ENCODE peak calls at places on chromosomes 5 and 9, in ten cellular contexts. T, P, J, N, H, D, M, Y, B and Q are unnamed samples.

GRCh38 chr9:90961375-90961774 is 159.8 kb downstream of the SYK start:
- DNase-seq in T (no peak), P (no peak), J (no peak), N (no peak), H (peak), D (no peak), M (peak), Y (no peak), B (peak), Q (no peak)

GRCh38 chr5:110840347-110840960 is 101.6 kb downstream of the SLC25A46 start:
- DNase-seq in T (no peak), P (no peak), J (no peak), N (no peak), H (no peak), D (peak), M (no peak), Y (no peak), B (no peak), Q (no peak)

GRCh38 chr5:8884029-8884428 is 661.8 kb downstream of the SEMA5A start:
- DNase-seq in T (no peak), P (no peak), J (no peak), N (no peak), H (peak), D (no peak), M (no peak), Y (no peak), B (no peak), Q (no peak)

GRCh38 chr5:173764321-173765029 is 123.7 kb upstream of the CPEB4 start:
- DNase-seq in T (peak), P (peak), J (peak), N (peak), H (peak), D (peak), M (peak), Y (peak), B (peak), Q (peak)

GRCh38 chr9:111902396-111903147 is 6.0 kb downstream of the UGCG start:
- DNase-seq in T (no peak), P (no peak), J (no peak), N (no peak), H (peak), D (no peak), M (peak), Y (no peak), B (no peak), Q (no peak)

GRCh38 chr5:132134384-132134783 is 60.8 kb downstream of the CSF2 start:
- DNase-seq in T (no peak), P (peak), J (peak), N (no peak), H (peak), D (no peak), M (peak), Y (no peak), B (no peak), Q (no peak)

GRCh38 chr5:150487199-150488061 is 20.5 kb upstream of the NDST1 start:
- DNase-seq in T (no peak), P (no peak), J (no peak), N (no peak), H (peak), D (peak), M (peak), Y (no peak), B (peak), Q (no peak)

GRCh38 chr9:124084087-124084486 is 72.5 kb downstream of the LHX2 start:
- DNase-seq in T (no peak), P (no peak), J (no peak), N (no peak), H (no peak), D (no peak), M (no peak), Y (no peak), B (no peak), Q (no peak)

GRCh38 chr5:149730620-149731331 is 666 bp downstream of the PPARGC1B start:
- DNase-seq in T (no peak), P (no peak), J (peak), N (no peak), H (no peak), D (peak), M (peak), Y (no peak), B (no peak), Q (no peak)

GRCh38 chr9:110578896-110579752 is at the start of gene SVEP1:
- DNase-seq in T (no peak), P (no peak), J (peak), N (no peak), H (peak), D (no peak), M (peak), Y (peak), B (peak), Q (no peak)

GRCh38 chr5:74056789-74057164 is 430.8 kb downstream of the ARHGEF28 start:
- DNase-seq in T (no peak), P (peak), J (peak), N (no peak), H (peak), D (peak), M (peak), Y (no peak), B (no peak), Q (no peak)

GRCh38 chr9:133264235-133264764 is 10.7 kb downstream of the ABO start:
- DNase-seq in T (no peak), P (no peak), J (no peak), N (no peak), H (no peak), D (peak), M (no peak), Y (no peak), B (no peak), Q (no peak)

GRCh38 chr5:17314907-17315471 is 97.6 kb downstream of the BASP1 start:
- DNase-seq in T (no peak), P (peak), J (peak), N (no peak), H (peak), D (no peak), M (no peak), Y (no peak), B (no peak), Q (no peak)

GRCh38 chr9:108600896-108601295 is 254.9 kb downstream of the ACTL7B start:
- DNase-seq in T (no peak), P (no peak), J (peak), N (no peak), H (no peak), D (no peak), M (no peak), Y (no peak), B (no peak), Q (no peak)

GRCh38 chr9:134606951-134607733 is 34.5 kb upstream of the COL5A1 start:
- DNase-seq in T (no peak), P (no peak), J (peak), N (no peak), H (no peak), D (peak), M (no peak), Y (no peak), B (peak), Q (no peak)

GRCh38 chr5:82975812-82976211 is 101.4 kb downstream of the TMEM167A start:
- DNase-seq in T (no peak), P (peak), J (no peak), N (no peak), H (no peak), D (no peak), M (peak), Y (no peak), B (no peak), Q (peak)

GRCh38 chr5:32115985-32116384 is 58.1 kb downstream of the GOLPH3 start:
- DNase-seq in T (no peak), P (no peak), J (peak), N (no peak), H (no peak), D (no peak), M (no peak), Y (no peak), B (no peak), Q (no peak)

GRCh38 chr9:34343605-34344004 is 14.2 kb downstream of the NUDT2 start:
- DNase-seq in T (no peak), P (no peak), J (no peak), N (no peak), H (no peak), D (no peak), M (no peak), Y (no peak), B (no peak), Q (no peak)

GRCh38 chr9:16152276-16153065 is 599.6 kb downstream of the CCDC171 start:
- DNase-seq in T (no peak), P (no peak), J (no peak), N (no peak), H (peak), D (no peak), M (no peak), Y (no peak), B (no peak), Q (no peak)

GRCh38 chr9:130191749-130192120 is 19.5 kb downstream of the NCS1 start:
- DNase-seq in T (no peak), P (no peak), J (no peak), N (no peak), H (no peak), D (no peak), M (no peak), Y (no peak), B (no peak), Q (no peak)

GRCh38 chr5:17833336-17833735 is 199.1 kb downstream of the TAF11L14 start:
- DNase-seq in T (no peak), P (no peak), J (no peak), N (no peak), H (no peak), D (no peak), M (no peak), Y (no peak), B (no peak), Q (no peak)

GRCh38 chr5:61120534-61120933 is 41.7 kb downstream of the SMIM15 start:
- DNase-seq in T (no peak), P (no peak), J (no peak), N (no peak), H (no peak), D (no peak), M (peak), Y (no peak), B (no peak), Q (no peak)

GRCh38 chr5:150609843-150610584 is 30.4 kb upstream of the SYNPO start:
- DNase-seq in T (no peak), P (no peak), J (no peak), N (no peak), H (no peak), D (peak), M (no peak), Y (no peak), B (peak), Q (no peak)

GRCh38 chr9:18689166-18689565 is 215.2 kb downstream of the ADAMTSL1 start:
- DNase-seq in T (no peak), P (no peak), J (no peak), N (no peak), H (no peak), D (no peak), M (no peak), Y (no peak), B (no peak), Q (no peak)

GRCh38 chr5:14405267-14405666 is 176.3 kb upstream of the OTULINL start:
- DNase-seq in T (no peak), P (no peak), J (peak), N (no peak), H (peak), D (no peak), M (no peak), Y (no peak), B (no peak), Q (no peak)

GRCh38 chr5:17216974-17217325 is 481 bp upstream of the BASP1 start:
- DNase-seq in T (no peak), P (no peak), J (peak), N (no peak), H (peak), D (no peak), M (no peak), Y (no peak), B (peak), Q (no peak)

GRCh38 chr5:111223790-111224560 is at the start of gene CAMK4:
- DNase-seq in T (no peak), P (no peak), J (peak), N (peak), H (peak), D (peak), M (peak), Y (peak), B (peak), Q (no peak)

GRCh38 chr9:33295571-33295970 is 5.3 kb downstream of the NFX1 start:
- DNase-seq in T (no peak), P (no peak), J (no peak), N (no peak), H (no peak), D (no peak), M (no peak), Y (no peak), B (no peak), Q (no peak)

GRCh38 chr5:27472000-27472763 is 433.8 kb upstream of the CDH9 start:
- DNase-seq in T (no peak), P (peak), J (peak), N (no peak), H (peak), D (no peak), M (peak), Y (no peak), B (no peak), Q (no peak)

GRCh38 chr5:139725073-139725830 is 70.4 kb upstream of the PSD2 start:
- DNase-seq in T (no peak), P (peak), J (no peak), N (peak), H (peak), D (peak), M (no peak), Y (no peak), B (no peak), Q (no peak)

GRCh38 chr9:35599763-35600604 is 5.1 kb upstream of the TESK1 start:
- DNase-seq in T (no peak), P (no peak), J (peak), N (no peak), H (no peak), D (no peak), M (no peak), Y (no peak), B (no peak), Q (no peak)

GRCh38 chr5:150059623-150060022 is 26.7 kb downstream of the CSF1R start:
- DNase-seq in T (no peak), P (no peak), J (peak), N (no peak), H (no peak), D (no peak), M (no peak), Y (no peak), B (no peak), Q (no peak)

GRCh38 chr5:120657083-120657482 is 193.0 kb downstream of the PRR16 start:
- DNase-seq in T (no peak), P (no peak), J (no peak), N (no peak), H (no peak), D (no peak), M (no peak), Y (no peak), B (no peak), Q (no peak)

DNA sequence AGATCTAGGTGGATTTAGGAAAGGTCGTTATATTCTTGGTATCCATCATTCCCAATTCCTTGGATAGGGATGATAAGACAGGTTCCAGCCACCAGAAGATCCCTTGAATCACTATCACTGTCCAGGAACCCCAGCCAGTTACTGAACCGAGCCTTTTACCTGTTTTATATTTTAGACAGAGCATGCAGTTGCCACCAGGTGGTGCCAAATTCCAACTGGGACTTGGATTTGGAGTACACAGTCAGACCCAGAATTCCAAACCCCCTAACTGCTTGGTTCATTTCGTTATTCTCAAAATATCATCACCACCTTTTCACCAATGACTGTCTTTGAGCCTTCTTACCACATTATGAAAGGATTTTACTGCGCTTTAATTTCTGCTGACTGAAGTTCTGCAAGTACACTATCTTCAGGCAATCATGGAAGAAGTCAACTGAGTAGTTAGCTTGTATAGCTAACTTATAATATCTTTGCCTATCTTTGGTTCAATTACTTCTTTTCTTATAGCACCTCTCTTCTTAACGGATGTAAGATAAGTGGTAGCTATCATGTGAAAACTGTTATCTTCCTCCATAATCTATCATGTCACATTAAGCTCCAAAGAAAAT is 191.8 kb downstream of the PRR16 start:
- DNase-seq in T (no peak), P (no peak), J (peak), N (no peak), H (peak), D (peak), M (peak), Y (no peak), B (no peak), Q (no peak)
- TF ChIP-seq CTCF in T (peak), P (peak), J (peak), N (peak), H (peak), D (no peak), M (peak), Y (peak), B (no peak), Q (peak)

DNA sequence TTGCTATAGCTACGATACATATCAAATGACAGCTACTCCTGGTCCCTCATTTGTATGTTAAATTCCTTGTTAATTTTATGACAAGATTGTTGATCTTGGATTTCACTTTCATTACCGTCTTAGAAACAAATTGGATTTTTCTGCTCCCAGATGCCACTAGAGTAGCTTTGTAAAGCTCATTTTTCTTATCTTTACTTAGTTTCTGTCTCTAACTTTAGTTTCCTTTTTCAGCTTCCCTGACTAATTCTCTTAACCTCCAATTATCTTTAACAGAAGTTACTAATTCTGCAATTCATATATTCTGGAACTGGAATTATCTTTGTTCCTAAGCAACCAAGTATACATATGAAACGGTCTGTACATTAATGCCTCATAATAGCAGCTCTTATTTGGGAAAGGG is 16.6 kb downstream of the ITGA1 start:
- DNase-seq in T (no peak), P (no peak), J (no peak), N (no peak), H (no peak), D (no peak), M (peak), Y (no peak), B (no peak), Q (no peak)
- H3K4me3 ChIP-seq in T (no peak), P (peak), J (no peak), N (peak), H (no peak), D (peak), M (no peak), Y (no peak), B (peak), Q (no peak)

GRCh38 chr5:177500685-177501522 is 3.5 kb upstream of the PDLIM7 start:
- DNase-seq in T (no peak), P (peak), J (peak), N (no peak), H (peak), D (peak), M (peak), Y (peak), B (peak), Q (no peak)
- TF ChIP-seq CTCF in T (peak), P (peak), J (peak), N (peak), H (peak), D (no peak), M (peak), Y (peak), B (peak), Q (peak)

DNA sequence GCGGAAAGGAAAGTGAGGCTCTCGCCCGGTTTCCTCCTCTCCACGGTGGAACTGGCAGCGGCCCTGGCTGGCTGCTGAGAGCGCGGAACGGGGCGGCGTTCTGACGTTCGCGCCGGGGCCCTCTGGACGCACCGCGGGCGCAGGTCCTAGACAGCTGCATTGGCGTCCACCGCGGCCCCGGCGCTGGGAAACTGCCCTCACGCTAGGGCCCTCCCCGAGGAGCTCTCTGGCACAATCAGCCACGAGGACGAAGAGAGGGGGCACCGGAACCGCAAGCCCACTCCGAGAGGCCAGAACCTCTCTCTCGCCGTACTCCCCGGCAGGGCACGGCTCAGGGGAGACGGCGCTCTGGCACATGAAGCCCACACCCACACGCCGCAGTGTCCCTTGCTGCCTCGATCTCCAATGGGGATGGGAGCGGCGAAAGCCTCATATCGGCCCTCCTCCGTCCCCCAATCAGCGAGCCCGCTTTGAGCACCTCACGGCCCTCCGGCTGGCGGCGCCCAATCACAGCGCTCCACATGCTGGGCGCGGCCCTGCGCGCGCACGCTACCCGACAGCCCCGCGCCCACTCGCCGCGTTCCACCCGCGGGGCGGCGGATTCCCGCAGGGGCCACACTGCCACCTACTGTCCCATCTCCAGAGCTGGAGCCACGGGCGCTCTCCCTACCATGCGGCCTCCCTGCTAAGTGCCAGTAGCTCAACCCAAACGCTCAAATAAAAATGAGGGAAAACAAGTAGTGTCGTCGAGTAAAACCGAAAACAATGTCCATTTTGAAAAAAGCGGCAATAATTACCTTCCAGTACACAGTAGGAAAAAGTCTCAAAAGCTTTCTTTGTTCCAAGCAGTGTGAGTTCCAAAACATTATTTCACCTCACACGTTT is 11.8 kb downstream of the MRPS27 start:
- DNase-seq in T (peak), P (peak), J (peak), N (peak), H (peak), D (peak), M (peak), Y (peak), B (peak), Q (peak)
- H3K4me3 ChIP-seq in T (peak), P (peak), J (peak), N (peak), H (peak), D (peak), M (peak), Y (peak), B (peak), Q (peak)

DNA sequence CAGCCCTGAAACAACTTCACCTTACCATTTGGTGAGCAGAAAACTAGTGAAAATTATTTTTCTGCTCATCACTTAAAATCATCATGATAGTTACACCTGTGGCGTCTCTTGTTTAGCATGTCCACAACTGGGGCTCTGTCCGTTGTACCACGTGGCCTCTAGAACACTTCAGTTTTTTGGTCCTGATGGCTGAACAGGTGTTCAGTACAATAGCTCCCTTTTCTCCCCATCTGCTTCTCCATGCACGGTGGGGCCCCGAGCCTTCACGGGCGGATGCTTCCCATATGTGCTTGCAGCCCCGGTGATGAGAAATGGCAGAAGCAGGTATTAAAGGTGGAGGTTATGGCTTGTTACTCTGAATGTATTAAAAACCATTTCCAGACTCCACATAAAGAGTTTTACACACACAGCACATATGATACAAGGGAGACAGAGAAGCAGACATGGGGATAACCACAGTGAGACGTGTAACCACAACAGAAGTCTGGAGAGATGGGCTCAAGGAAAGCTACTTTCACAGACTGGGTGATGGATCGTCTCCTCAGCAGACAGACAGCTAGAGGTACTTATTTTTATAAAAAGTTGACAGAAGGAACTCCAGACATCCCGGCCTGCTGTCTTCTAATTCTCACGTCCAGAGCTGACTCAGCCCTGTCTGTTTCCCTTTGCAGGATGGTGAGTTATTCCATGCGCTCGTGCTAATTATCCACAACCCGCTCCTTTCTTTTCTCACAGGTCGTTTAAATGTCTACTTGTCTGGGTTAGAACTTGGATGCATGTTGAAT is 304.3 kb downstream of the CWC27 start:
- DNase-seq in T (peak), P (no peak), J (no peak), N (no peak), H (no peak), D (no peak), M (no peak), Y (no peak), B (no peak), Q (no peak)
- TF ChIP-seq CTCF in T (no peak), P (no peak), J (no peak), N (no peak), H (no peak), D (no peak), M (no peak), Y (no peak), B (no peak), Q (no peak)